ENCODE peak calls at places on chromosomes 1 and 21, in nine cellular contexts. P is HFFc6, Y is WTC11, E is HCT116, H is NB4, W is HL-60, X is coronary artery, D is thyroid gland, Q is fibroblast of lung. S is an unnamed sample.

GRCh38 chr1:25572708-25573590 is 29.5 kb downstream of the LDLRAP1 start:
- DNase-seq in P (peak; percentile 50), Y (peak; percentile 80), E (no peak), H (peak; percentile 57), W (peak; percentile 47), X (no peak), D (peak; percentile 51), Q (peak; percentile 40), S (no peak)

GRCh38 chr1:167137285-167138192 is 43.7 kb downstream of the STYXL2 start:
- DNase-seq in P (no peak), Y (no peak), E (no peak), H (no peak), W (no peak), X (no peak), D (no peak), Q (no peak), S (no peak)

GRCh38 chr1:44776749-44777068 is 1.4 kb downstream of the RPS8 start:
- DNase-seq in P (no peak), Y (no peak), E (no peak), H (no peak), W (no peak), X (no peak), D (peak; percentile 13), Q (no peak), S (no peak)

GRCh38 chr1:154342836-154343472 is 17.6 kb downstream of the ATP8B2 start:
- DNase-seq in P (no peak), Y (no peak), E (no peak), H (no peak), W (peak; percentile 66), X (no peak), D (no peak), Q (no peak), S (no peak)

GRCh38 chr21:37072239-37072987 is 458 bp downstream of the PIGP start:
- DNase-seq in P (no peak), Y (peak; percentile 56), E (no peak), H (no peak), W (peak; percentile 61), X (no peak), D (peak; percentile 84), Q (peak; percentile 92), S (peak; percentile 40)

GRCh38 chr1:155950829-155951228 is 9.4 kb downstream of the RXFP4 start:
- DNase-seq in P (no peak), Y (no peak), E (no peak), H (no peak), W (no peak), X (no peak), D (no peak), Q (no peak), S (no peak)

GRCh38 chr1:200890818-200891773 is 3.6 kb upstream of the INAVA start:
- DNase-seq in P (no peak), Y (peak; percentile 80), E (peak; percentile 54), H (no peak), W (peak; percentile 60), X (no peak), D (peak; percentile 12), Q (peak; percentile 51), S (no peak)

GRCh38 chr1:171811671-171812070 is 29.6 kb upstream of the DNM3 start:
- DNase-seq in P (no peak), Y (no peak), E (no peak), H (no peak), W (no peak), X (no peak), D (no peak), Q (no peak), S (no peak)

GRCh38 chr1:199774433-199775089 is 252.9 kb upstream of the NR5A2 start:
- DNase-seq in P (peak; percentile 12), Y (no peak), E (no peak), H (no peak), W (no peak), X (no peak), D (peak; percentile 88), Q (peak; percentile 81), S (no peak)

DNA sequence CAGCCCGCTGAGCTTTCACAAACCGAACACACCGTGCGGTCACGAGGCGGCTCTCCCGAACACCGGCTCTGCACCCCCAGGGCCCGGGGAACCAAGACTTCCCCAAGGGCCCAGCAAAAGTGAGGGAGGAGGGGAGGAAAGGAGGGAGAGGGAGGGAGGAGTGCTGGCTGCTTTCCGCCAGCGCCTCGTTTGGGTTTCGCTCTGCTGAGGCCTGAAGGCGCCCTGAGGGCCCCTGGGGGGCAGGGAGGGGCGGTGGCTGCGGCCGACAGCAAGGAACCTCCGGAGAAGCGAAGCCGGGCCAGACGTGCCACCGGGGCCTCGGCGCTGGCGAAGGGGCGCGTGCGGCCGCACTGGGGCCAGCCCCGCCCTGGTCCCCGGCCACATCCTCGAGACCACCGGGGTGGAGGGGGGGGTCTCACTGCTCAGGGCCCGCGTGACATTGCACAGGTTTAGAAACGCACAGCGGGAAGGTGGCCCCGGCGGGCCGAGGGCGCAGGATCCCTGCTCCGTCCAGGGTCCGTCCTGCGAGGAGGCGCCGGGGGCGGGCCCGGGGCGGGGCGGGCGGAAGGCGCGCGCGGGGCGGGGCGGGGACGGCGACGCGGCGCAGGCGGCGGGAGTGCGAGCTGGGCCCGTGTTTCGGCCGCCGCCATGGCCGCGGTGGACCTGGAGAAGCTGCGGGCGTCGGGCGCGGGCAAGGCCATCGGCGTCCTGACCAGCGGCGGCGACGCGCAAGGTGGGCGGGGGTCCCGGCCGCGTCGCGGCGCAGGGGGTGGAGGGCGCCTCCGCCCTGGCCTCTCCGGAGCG is at the start of gene PFKL:
- DNase-seq in P (peak; percentile 22), Y (peak; percentile 60), E (no peak), H (peak; percentile 96), W (peak; percentile 87), X (no peak), D (peak; percentile 91), Q (peak; percentile 36), S (no peak)
- TF ChIP-seq CTCF in P (no peak), Y (no peak), E (no peak), H (no peak), W (no peak), X (no peak), D (no peak), Q (no peak), S (no peak)

GRCh38 chr1:158329807-158330206 is 1.5 kb downstream of the CD1B start:
- DNase-seq in P (no peak), Y (peak; percentile 19), E (no peak), H (peak; percentile 61), W (peak; percentile 34), X (no peak), D (no peak), Q (no peak), S (no peak)
- TF ChIP-seq CTCF in P (no peak), Y (no peak), E (peak; percentile 20), H (peak; percentile 49), W (peak; percentile 29), X (no peak), D (no peak), Q (no peak), S (no peak)

GRCh38 chr21:32599146-32599925 is 12.8 kb downstream of the CFAP298 start:
- DNase-seq in P (no peak), Y (no peak), E (no peak), H (no peak), W (no peak), X (no peak), D (peak; percentile 42), Q (no peak), S (no peak)
- TF ChIP-seq CTCF in P (no peak), Y (no peak), E (no peak), H (no peak), W (no peak), X (no peak), D (no peak), Q (no peak), S (no peak)

GRCh38 chr21:30268608-30269197 is 14.0 kb downstream of the KRTAP24-1 start:
- DNase-seq in P (no peak), Y (no peak), E (no peak), H (peak; percentile 59), W (peak; percentile 23), X (no peak), D (no peak), Q (no peak), S (no peak)
- TF ChIP-seq CTCF in P (no peak), Y (peak; percentile 50), E (no peak), H (peak; percentile 48), W (peak; percentile 31), X (no peak), D (no peak), Q (no peak), S (no peak)

GRCh38 chr1:165834881-165835280 is 7.5 kb downstream of the UCK2 start:
- DNase-seq in P (no peak), Y (no peak), E (no peak), H (no peak), W (no peak), X (no peak), D (no peak), Q (no peak), S (no peak)
- TF ChIP-seq CTCF in P (no peak), Y (no peak), E (no peak), H (no peak), W (no peak), X (no peak), D (no peak), Q (no peak), S (no peak)

GRCh38 chr1:15803380-15803779 is 4.1 kb downstream of the UQCRHL start:
- DNase-seq in P (peak; percentile 22), Y (peak; percentile 36), E (peak; percentile 58), H (peak; percentile 46), W (peak; percentile 10), X (no peak), D (no peak), Q (no peak), S (no peak)
- TF ChIP-seq CTCF in P (peak; percentile 71), Y (no peak), E (peak; percentile 53), H (peak; percentile 38), W (no peak), X (no peak), D (peak; percentile 22), Q (peak; percentile 46), S (peak; percentile 17)